ENCODE peak calls at places on chromosome 21, in four cellular contexts. One of them, this sample, is unnamed.

GRCh38 chr21:39006653-39007417 is 176.4 kb downstream of the PSMG1 start:
- DNase-seq in A549: no peak
- DNase-seq in HepG2: no peak
- DNase-seq in IMR-90: no peak
- DNase-seq in this sample: no peak

GRCh38 chr21:42513151-42513984 is at the start of gene SLC37A1:
- DNase-seq in A549: peak; percentile 6
- DNase-seq in HepG2: no peak
- DNase-seq in IMR-90: no peak
- DNase-seq in this sample: peak; percentile 54

GRCh38 chr21:19340303-19340702 is 936.7 kb upstream of the TMPRSS15 start:
- DNase-seq in A549: no peak
- DNase-seq in HepG2: no peak
- DNase-seq in IMR-90: no peak
- DNase-seq in this sample: no peak

GRCh38 chr21:38714998-38715397 is 90.7 kb upstream of the ETS2 start:
- DNase-seq in A549: no peak
- DNase-seq in HepG2: no peak
- DNase-seq in IMR-90: no peak
- DNase-seq in this sample: no peak

GRCh38 chr21:42118901-42119300 is 47.8 kb downstream of the UMODL1 start:
- DNase-seq in A549: no peak
- DNase-seq in HepG2: no peak
- DNase-seq in IMR-90: peak; percentile 48
- DNase-seq in this sample: no peak

GRCh38 chr21:33199516-33200217 is 30.1 kb upstream of the IFNAR2 start:
- DNase-seq in A549: peak; percentile 86
- DNase-seq in HepG2: peak; percentile 88
- DNase-seq in IMR-90: peak; percentile 95
- DNase-seq in this sample: peak; percentile 81

GRCh38 chr21:29175408-29176147 is 45.1 kb downstream of the MAP3K7CL start:
- DNase-seq in A549: peak; percentile 66
- DNase-seq in HepG2: peak; percentile 77
- DNase-seq in IMR-90: peak; percentile 75
- DNase-seq in this sample: no peak

GRCh38 chr21:35332841-35333426 is 283.8 kb upstream of the RUNX1 start:
- DNase-seq in A549: no peak
- DNase-seq in HepG2: no peak
- DNase-seq in IMR-90: no peak
- DNase-seq in this sample: no peak

GRCh38 chr21:16419188-16419874 is 689.5 kb downstream of the USP25 start:
- DNase-seq in A549: peak; percentile 63
- DNase-seq in HepG2: peak; percentile 12
- DNase-seq in IMR-90: peak; percentile 57
- DNase-seq in this sample: peak; percentile 54

GRCh38 chr21:41967708-41968107 is 13.9 kb upstream of the C2CD2 start:
- DNase-seq in A549: no peak
- DNase-seq in HepG2: no peak
- DNase-seq in IMR-90: no peak
- DNase-seq in this sample: no peak

GRCh38 chr21:42532466-42533181 is 19.0 kb downstream of the SLC37A1 start:
- DNase-seq in A549: no peak
- DNase-seq in HepG2: no peak
- DNase-seq in IMR-90: peak; percentile 12
- DNase-seq in this sample: no peak

GRCh38 chr21:38139380-38140168 is 117.2 kb upstream of the KCNJ15 start:
- DNase-seq in A549: peak; percentile 98
- DNase-seq in HepG2: peak; percentile 7
- DNase-seq in IMR-90: peak; percentile 62
- DNase-seq in this sample: no peak

GRCh38 chr21:46129846-46130651 is 25.3 kb downstream of the FTCD start:
- DNase-seq in A549: no peak
- DNase-seq in HepG2: no peak
- DNase-seq in IMR-90: no peak
- DNase-seq in this sample: no peak
- TF ChIP-seq BHLHE40 in A549: no peak
- TF ChIP-seq BHLHE40 in HepG2: no peak
- TF ChIP-seq BHLHE40 in IMR-90: no peak
- TF ChIP-seq BHLHE40 in this sample: no peak

GRCh38 chr21:40516336-40516735 is 330.6 kb downstream of the DSCAM start:
- DNase-seq in A549: no peak
- DNase-seq in HepG2: no peak
- DNase-seq in IMR-90: no peak
- DNase-seq in this sample: no peak
- TF ChIP-seq BHLHE40 in A549: no peak
- TF ChIP-seq BHLHE40 in HepG2: no peak
- TF ChIP-seq BHLHE40 in IMR-90: no peak
- TF ChIP-seq BHLHE40 in this sample: no peak

DNA sequence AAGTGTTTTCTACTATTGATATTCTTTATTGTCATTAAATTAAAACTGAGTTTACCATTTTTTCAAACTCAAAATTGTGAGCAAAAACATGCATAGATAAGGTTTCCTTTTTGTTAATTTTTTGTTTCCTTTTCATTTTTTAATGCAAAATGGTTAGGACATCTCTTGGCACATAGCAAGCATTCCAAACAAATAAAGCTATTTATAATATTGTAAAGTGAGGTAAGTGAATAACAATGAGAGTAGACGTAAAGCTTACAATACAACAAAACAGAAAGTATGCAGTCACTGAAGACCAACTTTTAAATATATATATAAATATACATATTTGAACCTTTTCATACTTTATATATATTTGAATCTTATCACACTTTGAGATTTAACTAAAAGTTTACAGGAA is 67.4 kb upstream of the SAMSN1 start:
- DNase-seq in A549: no peak
- DNase-seq in HepG2: no peak
- DNase-seq in IMR-90: no peak
- DNase-seq in this sample: no peak
- TF ChIP-seq BHLHE40 in A549: no peak
- TF ChIP-seq BHLHE40 in HepG2: no peak
- TF ChIP-seq BHLHE40 in IMR-90: no peak
- TF ChIP-seq BHLHE40 in this sample: no peak

DNA sequence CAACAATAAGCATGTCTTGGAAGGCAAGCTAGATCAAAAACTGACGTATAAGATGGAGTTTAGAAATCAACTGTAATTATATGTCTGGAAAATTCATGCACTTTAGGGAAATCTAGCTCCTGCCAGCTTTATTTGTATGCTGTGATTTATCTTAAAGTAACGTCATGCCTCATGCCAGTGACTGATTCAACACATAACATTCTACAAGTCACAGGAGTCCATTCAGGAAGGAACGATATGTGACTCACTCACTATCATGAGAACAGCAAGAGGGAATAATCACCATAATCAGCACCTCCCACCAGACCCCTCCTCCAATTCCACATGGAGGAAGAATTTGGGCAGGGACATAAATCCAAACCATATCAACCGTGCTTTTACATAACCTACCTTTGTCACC is 682.4 kb upstream of the ADAMTS5 start:
- DNase-seq in A549: no peak
- DNase-seq in HepG2: no peak
- DNase-seq in IMR-90: peak; percentile 97
- DNase-seq in this sample: no peak
- TF ChIP-seq BHLHE40 in A549: no peak
- TF ChIP-seq BHLHE40 in HepG2: no peak
- TF ChIP-seq BHLHE40 in IMR-90: peak; percentile 61
- TF ChIP-seq BHLHE40 in this sample: no peak

GRCh38 chr21:22120616-22121266 is 1122.5 kb downstream of the NCAM2 start:
- DNase-seq in A549: peak; percentile 2
- DNase-seq in HepG2: no peak
- DNase-seq in IMR-90: no peak
- DNase-seq in this sample: peak; percentile 6
- TF ChIP-seq BHLHE40 in A549: no peak
- TF ChIP-seq BHLHE40 in HepG2: no peak
- TF ChIP-seq BHLHE40 in IMR-90: no peak
- TF ChIP-seq BHLHE40 in this sample: no peak

GRCh38 chr21:36917487-36918158 is 48.8 kb downstream of the HLCS start:
- DNase-seq in A549: peak; percentile 84
- DNase-seq in HepG2: peak; percentile 55
- DNase-seq in IMR-90: peak; percentile 75
- DNase-seq in this sample: peak; percentile 63

GRCh38 chr21:36916718-36917117 is 49.8 kb downstream of the HLCS start:
- DNase-seq in A549: no peak
- DNase-seq in HepG2: no peak
- DNase-seq in IMR-90: no peak
- DNase-seq in this sample: no peak

GRCh38 chr21:36914244-36915013 is 52.0 kb downstream of the HLCS start:
- DNase-seq in A549: no peak
- DNase-seq in HepG2: no peak
- DNase-seq in IMR-90: no peak
- DNase-seq in this sample: no peak

GRCh38 chr21:36915014-36915700 is 51.3 kb downstream of the HLCS start:
- DNase-seq in A549: no peak
- DNase-seq in HepG2: no peak
- DNase-seq in IMR-90: no peak
- DNase-seq in this sample: no peak

GRCh38 chr21:36915701-36916075 is 50.8 kb downstream of the HLCS start:
- DNase-seq in A549: no peak
- DNase-seq in HepG2: no peak
- DNase-seq in IMR-90: no peak
- DNase-seq in this sample: no peak
- TF ChIP-seq BHLHE40 in A549: no peak
- TF ChIP-seq BHLHE40 in HepG2: no peak
- TF ChIP-seq BHLHE40 in IMR-90: no peak
- TF ChIP-seq BHLHE40 in this sample: no peak

DNA sequence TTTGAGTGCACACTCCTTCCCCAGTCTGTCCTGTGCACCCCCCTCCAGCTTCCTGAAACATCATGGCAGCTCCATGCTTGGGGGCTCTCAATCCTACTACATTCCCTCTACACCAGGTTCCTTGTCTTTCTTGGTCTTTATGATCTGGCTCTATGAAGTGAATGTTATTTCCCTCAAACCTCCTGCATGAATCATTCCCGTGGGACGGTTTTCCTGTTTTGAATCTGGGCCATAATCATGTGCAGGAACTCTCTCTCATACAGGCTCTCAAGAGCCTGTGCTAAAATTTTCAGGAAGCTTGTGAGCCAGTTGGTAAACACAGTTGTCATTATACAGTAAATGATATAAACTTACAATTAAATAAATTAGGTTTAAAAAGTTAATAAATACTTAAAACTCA is 89.8 kb upstream of the KCNE2 start:
- DNase-seq in A549: no peak
- DNase-seq in HepG2: no peak
- DNase-seq in IMR-90: peak; percentile 28
- DNase-seq in this sample: no peak
- TF ChIP-seq BHLHE40 in A549: no peak
- TF ChIP-seq BHLHE40 in HepG2: no peak
- TF ChIP-seq BHLHE40 in IMR-90: no peak
- TF ChIP-seq BHLHE40 in this sample: no peak

DNA sequence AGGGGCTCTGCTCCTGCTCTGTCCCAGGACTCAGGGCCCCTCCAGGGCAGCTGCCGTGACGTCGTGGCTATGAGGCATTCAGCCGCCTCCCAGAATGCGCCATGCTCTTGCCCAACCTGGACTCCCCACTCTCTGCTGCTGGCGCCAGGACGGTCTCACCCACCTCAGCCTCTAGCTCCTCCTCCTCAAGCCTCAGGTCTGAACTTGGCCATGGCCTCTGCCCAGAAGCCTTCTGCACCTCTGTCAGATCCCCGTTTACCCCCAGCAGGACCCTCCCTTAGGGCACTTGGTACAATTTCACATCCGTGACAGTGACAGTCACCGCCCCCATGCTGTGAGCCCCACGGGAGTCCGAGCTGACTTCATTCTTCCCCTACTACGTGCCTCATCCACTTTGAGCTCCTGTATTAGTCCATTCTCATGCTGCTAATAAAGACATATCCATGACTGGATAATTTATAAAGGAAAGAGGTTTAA is 4.9 kb downstream of the CSTB start:
- DNase-seq in A549: no peak
- DNase-seq in HepG2: no peak
- DNase-seq in IMR-90: no peak
- DNase-seq in this sample: no peak
- TF ChIP-seq BHLHE40 in A549: no peak
- TF ChIP-seq BHLHE40 in HepG2: no peak
- TF ChIP-seq BHLHE40 in IMR-90: no peak
- TF ChIP-seq BHLHE40 in this sample: no peak

GRCh38 chr21:31885146-31885545 is 12.3 kb downstream of the HUNK start:
- DNase-seq in A549: no peak
- DNase-seq in HepG2: no peak
- DNase-seq in IMR-90: no peak
- DNase-seq in this sample: no peak
- TF ChIP-seq BHLHE40 in A549: no peak
- TF ChIP-seq BHLHE40 in HepG2: no peak
- TF ChIP-seq BHLHE40 in IMR-90: no peak
- TF ChIP-seq BHLHE40 in this sample: no peak

DNA sequence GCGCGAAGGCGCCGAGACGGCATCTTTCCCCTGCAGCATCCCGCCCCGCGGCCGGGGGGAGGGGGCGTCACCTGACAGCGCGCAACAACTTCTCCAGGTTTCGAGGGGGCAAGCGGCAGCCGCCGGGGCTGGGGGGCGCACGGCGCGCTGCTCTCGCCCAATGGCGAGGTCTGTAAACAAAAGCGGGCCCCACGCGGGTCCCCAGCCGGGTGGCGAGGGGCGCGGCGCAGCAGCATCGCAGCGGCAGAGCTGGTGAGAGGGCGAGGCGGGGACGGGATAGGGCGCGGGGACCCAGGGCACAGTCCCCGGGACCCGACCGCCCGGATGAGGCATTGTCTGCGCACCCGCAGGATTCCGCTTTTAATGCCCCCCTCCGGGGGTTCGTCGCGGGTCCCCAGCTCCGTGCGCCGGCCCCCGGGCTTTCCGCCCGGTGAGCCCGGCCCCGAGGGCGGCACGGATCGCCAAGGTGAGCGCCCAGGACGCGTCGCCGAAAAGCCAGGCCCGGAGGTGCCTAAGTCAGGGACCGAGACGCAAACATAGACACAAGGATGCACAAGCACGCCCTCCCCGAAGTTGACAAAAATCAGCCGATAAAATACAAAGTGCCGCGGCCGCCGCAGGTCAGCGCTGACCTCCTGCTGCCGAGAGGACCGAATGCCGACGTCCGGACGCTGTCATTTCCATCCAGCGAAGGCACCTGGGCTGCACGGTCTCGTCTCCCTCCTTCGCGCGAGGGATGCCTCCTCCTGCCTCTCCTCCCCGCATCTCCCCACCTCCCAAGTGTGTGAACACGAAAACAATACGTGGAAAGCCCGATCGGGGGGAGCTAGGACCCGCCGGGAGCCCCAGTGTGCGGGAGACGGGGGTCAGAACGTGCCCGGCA is 101.3 kb upstream of the SOD1 start:
- DNase-seq in A549: no peak
- DNase-seq in HepG2: no peak
- DNase-seq in IMR-90: no peak
- DNase-seq in this sample: peak; percentile 60
- TF ChIP-seq BHLHE40 in A549: no peak
- TF ChIP-seq BHLHE40 in HepG2: no peak
- TF ChIP-seq BHLHE40 in IMR-90: peak; percentile 9
- TF ChIP-seq BHLHE40 in this sample: no peak